ENCODE peak calls at places on chromosome 2, in four cellular contexts. F is HepG2, T is WTC11, H is K562. R is an unnamed sample.

GRCh38 chr2:27217173-27218121 is at the start of gene CAD:
- DNase-seq in T (peak), F (peak), H (peak), R (no peak)

GRCh38 chr2:215969131-215969841 is 44.1 kb downstream of the MREG start:
- DNase-seq in T (no peak), H (no peak), F (no peak), R (no peak)

GRCh38 chr2:43055985-43056384 is 170.4 kb downstream of the ZFP36L2 start:
- DNase-seq in H (no peak), T (no peak), F (no peak), R (no peak)

GRCh38 chr2:223613017-223613950 is 11.1 kb upstream of the SCG2 start:
- DNase-seq in H (peak), T (peak), F (peak), R (no peak)

GRCh38 chr2:15170068-15170775 is 390.9 kb downstream of the NBAS start:
- DNase-seq in H (no peak), F (no peak), T (peak), R (no peak)

GRCh38 chr2:75102011-75102410 is 97.3 kb downstream of the TACR1 start:
- DNase-seq in F (no peak), H (no peak), T (no peak), R (no peak)

GRCh38 chr2:58054264-58054663 is 7.7 kb downstream of the VRK2 start:
- DNase-seq in F (no peak), H (no peak), T (no peak), R (no peak)

GRCh38 chr2:19802088-19802806 is 99.5 kb downstream of the TTC32 start:
- DNase-seq in F (no peak), T (no peak), H (no peak), R (no peak)

DNA sequence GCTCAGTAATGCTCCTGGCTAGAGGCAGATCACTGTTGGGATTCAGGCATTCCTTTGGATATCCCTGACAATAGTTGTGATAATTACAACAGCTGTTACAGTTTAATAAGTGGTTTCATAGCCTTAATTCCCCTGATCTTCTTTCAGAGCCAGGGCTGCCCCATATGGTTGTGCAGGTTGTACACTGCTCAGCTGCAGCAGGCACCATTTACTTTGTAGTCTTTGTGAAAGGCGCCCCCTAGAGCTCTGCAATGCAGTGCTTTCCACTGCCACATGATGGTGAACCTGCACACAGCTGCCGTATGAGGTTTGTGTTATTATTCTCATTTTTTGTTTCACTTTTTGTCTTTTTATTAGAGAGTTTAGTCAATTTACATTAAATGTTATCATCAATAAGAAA is 239.1 kb downstream of the KCNS3 start:
- DNase-seq in T (peak), H (no peak), F (peak), R (no peak)
- TF ChIP-seq CREM in T (no peak), H (no peak), F (no peak), R (no peak)

GRCh38 chr2:13046557-13047165 is 329.9 kb downstream of the TRIB2 start:
- DNase-seq in T (no peak), H (no peak), F (peak), R (no peak)
- TF ChIP-seq CREM in T (no peak), H (no peak), F (no peak), R (no peak)

DNA sequence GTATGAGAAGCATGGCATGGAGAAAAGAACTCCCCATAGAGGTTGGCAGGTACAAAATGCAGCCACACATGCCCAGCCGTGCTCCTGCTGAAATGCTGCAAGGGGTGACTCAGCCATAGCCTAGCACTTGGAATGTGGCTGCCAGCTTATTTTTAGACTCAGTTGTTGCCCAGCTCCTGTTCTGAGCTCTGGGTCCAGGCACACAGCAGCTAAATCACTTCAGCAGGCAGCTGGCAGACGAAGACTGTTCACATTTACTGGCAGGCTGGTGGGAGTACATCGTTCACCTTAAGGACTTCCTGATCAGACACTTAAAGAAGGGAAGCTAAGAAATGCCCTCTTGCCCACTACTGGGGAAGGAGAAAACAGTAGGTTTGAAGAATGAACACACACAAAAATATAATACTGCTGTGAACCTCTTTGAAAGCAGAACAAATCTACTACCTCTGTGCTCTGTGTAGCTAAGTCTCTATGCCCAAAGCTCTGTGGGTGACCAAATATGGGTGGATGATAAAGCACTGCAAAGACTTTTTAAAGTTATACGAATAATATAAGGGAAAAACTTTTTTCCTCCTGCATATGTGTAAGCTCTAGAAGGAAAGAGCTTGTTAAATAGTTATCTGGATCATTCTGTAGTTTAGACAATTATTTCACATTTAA is 146.1 kb downstream of the LNPK start:
- DNase-seq in H (no peak), F (no peak), T (no peak), R (no peak)
- TF ChIP-seq CREM in H (no peak), F (no peak), T (no peak), R (no peak)

GRCh38 chr2:172434821-172435607 is 7.6 kb downstream of the ITGA6 start:
- DNase-seq in T (no peak), F (no peak), H (no peak), R (no peak)
- TF ChIP-seq CREM in T (no peak), F (no peak), H (no peak), R (no peak)

DNA sequence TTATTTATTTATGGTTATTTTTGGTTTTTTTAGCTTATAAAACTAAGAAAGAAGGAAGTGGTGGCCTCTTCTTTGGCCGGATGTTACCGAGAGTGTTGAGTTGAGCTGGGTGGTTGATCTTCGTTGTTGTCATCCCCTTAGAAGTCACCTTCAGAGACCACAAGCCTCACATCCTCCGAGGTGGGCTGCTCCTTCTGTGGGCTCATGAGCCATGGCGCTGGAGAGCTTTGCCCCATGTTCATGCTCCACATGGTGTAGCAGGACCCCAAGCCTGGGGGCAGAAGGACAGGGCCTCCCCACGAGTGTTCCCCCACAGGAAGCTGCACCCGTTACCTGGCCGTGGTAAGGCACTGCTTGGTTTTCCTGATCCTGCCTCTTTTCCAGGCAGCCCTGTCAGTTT is 23.4 kb downstream of the SNTG2 start:
- DNase-seq in F (no peak), H (no peak), T (no peak), R (no peak)
- TF ChIP-seq CREM in F (no peak), H (no peak), T (no peak), R (no peak)

GRCh38 chr2:105290981-105291660 is 38.4 kb downstream of the TGFBRAP1 start:
- DNase-seq in T (no peak), H (no peak), F (no peak), R (no peak)

GRCh38 chr2:105294844-105295481 is 34.6 kb downstream of the TGFBRAP1 start:
- DNase-seq in H (peak), T (peak), F (peak), R (no peak)

GRCh38 chr2:105296017-105296611 is 33.4 kb downstream of the TGFBRAP1 start:
- DNase-seq in T (no peak), F (no peak), H (no peak), R (no peak)

GRCh38 chr2:105291981-105292380 is 37.6 kb downstream of the TGFBRAP1 start:
- DNase-seq in H (no peak), T (no peak), F (no peak), R (no peak)

DNA sequence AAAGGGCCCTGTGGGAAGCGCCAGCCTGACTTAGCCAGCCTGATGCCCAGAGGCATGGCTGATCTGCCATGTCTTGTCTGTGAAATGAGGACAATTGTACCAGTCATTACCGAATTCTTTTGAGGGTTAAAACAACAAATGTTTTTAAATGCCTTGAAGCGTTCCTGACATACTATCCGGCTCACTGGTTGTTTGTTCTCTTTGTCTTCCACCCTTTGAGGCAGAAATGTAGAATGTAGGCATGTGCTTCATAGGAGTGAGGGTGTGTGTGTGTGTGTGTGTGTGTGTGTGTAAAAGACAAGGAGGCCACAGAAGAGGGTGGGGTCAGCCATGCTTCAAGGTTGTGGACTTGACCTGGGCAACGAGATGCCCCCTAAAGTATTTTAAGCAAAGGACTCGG is 35.5 kb downstream of the TGFBRAP1 start:
- DNase-seq in H (no peak), F (no peak), T (no peak), R (no peak)
- TF ChIP-seq CREM in H (no peak), F (no peak), T (no peak), R (no peak)

GRCh38 chr2:28355521-28356094 is 37.0 kb upstream of the FOSL2 start:
- DNase-seq in T (no peak), H (peak), F (peak), R (no peak)

GRCh38 chr2:28356095-28356911 is 36.4 kb upstream of the FOSL2 start:
- DNase-seq in T (no peak), F (no peak), H (peak), R (no peak)

GRCh38 chr2:28357948-28358667 is 34.5 kb upstream of the FOSL2 start:
- DNase-seq in H (no peak), T (no peak), F (no peak), R (no peak)

GRCh38 chr2:28358668-28359201 is 33.9 kb upstream of the FOSL2 start:
- DNase-seq in H (no peak), F (no peak), T (no peak), R (no peak)

DNA sequence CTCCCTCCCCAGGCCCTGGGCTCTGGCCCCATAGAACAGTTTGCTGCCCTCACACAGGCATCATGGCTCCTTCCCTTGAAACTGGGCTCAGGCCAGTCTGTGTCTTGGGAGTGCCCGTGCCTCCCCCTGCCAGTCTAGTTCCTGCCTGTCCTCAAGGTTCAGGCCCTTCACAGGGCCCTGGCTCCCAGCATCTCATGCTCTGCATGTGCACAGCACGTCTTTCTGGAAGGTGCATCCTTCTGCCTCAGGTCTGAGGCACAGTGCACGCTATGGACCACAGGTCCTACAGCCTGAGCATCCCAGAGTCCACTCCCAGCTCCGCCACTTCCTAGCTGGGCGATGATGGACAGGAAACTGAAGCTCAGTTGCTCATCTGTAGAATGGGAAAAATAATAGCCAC is 35.6 kb upstream of the FOSL2 start:
- DNase-seq in T (no peak), F (no peak), H (no peak), R (no peak)
- TF ChIP-seq CREM in T (no peak), F (no peak), H (no peak), R (no peak)

DNA sequence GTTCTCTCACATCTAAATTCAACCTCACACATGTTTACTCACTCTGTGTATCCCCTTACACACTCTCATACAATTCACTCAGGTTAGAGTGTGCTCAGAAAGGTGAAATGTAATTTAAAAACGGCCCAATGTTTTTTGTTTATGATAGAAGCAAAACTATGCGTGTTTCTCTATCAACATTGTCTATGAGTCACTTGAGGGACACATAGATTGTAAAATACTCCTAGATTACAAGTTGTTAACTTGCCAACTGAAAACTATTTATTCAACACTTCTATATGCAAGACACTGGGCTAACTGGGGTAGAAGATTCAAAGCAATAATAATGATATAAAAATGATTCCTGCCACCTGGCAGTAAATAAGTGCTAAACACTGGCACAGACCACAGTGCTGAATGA is 24.6 kb downstream of the CCDC195 start:
- DNase-seq in F (no peak), T (no peak), H (no peak), R (no peak)
- TF ChIP-seq CREM in F (no peak), T (no peak), H (no peak), R (no peak)

R was measured in GM12878.